ENCODE peak calls at places on chromosomes 5 and 9, in six cellular contexts. E is CD8-positive, alpha-beta T cell; T is cardiac fibroblast; F is chondrocyte; C is effector memory CD4-positive, alpha-beta T cell; G is NCI-H1092 treated with DMSO at 0.1 percent for 48 hours. Y is an unnamed sample.

GRCh38 chr9:1222511-1222910 is 172.4 kb downstream of the DMRT2 start:
- DNase-seq in E (no peak), C (no peak), F (no peak), T (peak; percentile 52), G (no peak), Y (no peak)

GRCh38 chr9:121667214-121667613 is 15.8 kb downstream of the DAB2IP start:
- DNase-seq in F (no peak), T (no peak), E (no peak), G (no peak), C (no peak), Y (no peak)

GRCh38 chr5:36422957-36423356 is 121.3 kb upstream of the RANBP3L start:
- DNase-seq in C (no peak), G (no peak), T (peak; percentile 46), F (no peak), E (no peak), Y (no peak)

GRCh38 chr5:84274585-84275468 is 109.9 kb downstream of the EDIL3 start:
- DNase-seq in G (no peak), E (no peak), C (no peak), F (no peak), T (peak; percentile 65), Y (peak; percentile 36)

GRCh38 chr5:95620030-95620869 is at the start of gene GPR150:
- DNase-seq in E (peak; percentile 61), F (no peak), T (peak; percentile 52), C (peak; percentile 37), G (peak; percentile 47), Y (peak; percentile 69)

GRCh38 chr5:138467711-138468132 is 2.4 kb downstream of the EGR1 start:
- DNase-seq in E (no peak), C (no peak), T (no peak), G (no peak), F (peak; percentile 94), Y (peak; percentile 56)

GRCh38 chr5:124748687-124749594 is 2.5 kb upstream of the ZNF608 start:
- DNase-seq in F (no peak), G (peak; percentile 91), T (peak; percentile 94), E (no peak), C (no peak), Y (peak; percentile 89)

GRCh38 chr5:76547242-76547890 is 75.8 kb downstream of the F2RL2 start:
- DNase-seq in E (peak; percentile 36), T (no peak), C (peak; percentile 26), G (no peak), F (no peak), Y (no peak)

GRCh38 chr5:143923634-143924265 is 111.8 kb downstream of the HMHB1 start:
- DNase-seq in E (no peak), C (no peak), F (no peak), T (peak; percentile 61), G (no peak), Y (no peak)